ENCODE peak calls at places on chromosomes 11 and 22, in five cellular contexts. One of them, this sample, is unnamed.

GRCh38 chr22:39134366-39135091 is 18.0 kb downstream of the CBX7 start:
- DNase-seq in upper lobe of left lung: peak; percentile 83
- DNase-seq in esophagus muscularis mucosa: no peak
- DNase-seq in adrenal gland: no peak
- DNase-seq in stomach: no peak
- DNase-seq in this sample: no peak

GRCh38 chr22:35587447-35587870 is 29.7 kb downstream of the MB start:
- DNase-seq in upper lobe of left lung: no peak
- DNase-seq in esophagus muscularis mucosa: no peak
- DNase-seq in adrenal gland: no peak
- DNase-seq in stomach: peak; percentile 53
- DNase-seq in this sample: peak; percentile 91

GRCh38 chr11:120517390-120518315 is 6.1 kb downstream of the GRIK4 start:
- DNase-seq in upper lobe of left lung: peak; percentile 58
- DNase-seq in esophagus muscularis mucosa: no peak
- DNase-seq in adrenal gland: no peak
- DNase-seq in stomach: no peak
- DNase-seq in this sample: peak; percentile 37

GRCh38 chr11:74018331-74019005 is 9.6 kb upstream of the UCP3 start:
- DNase-seq in upper lobe of left lung: no peak
- DNase-seq in esophagus muscularis mucosa: peak; percentile 97
- DNase-seq in adrenal gland: peak; percentile 93
- DNase-seq in stomach: peak; percentile 97
- DNase-seq in this sample: peak; percentile 91

GRCh38 chr11:38819986-38820385 is 2221.9 kb upstream of the RAG2 start:
- DNase-seq in upper lobe of left lung: no peak
- DNase-seq in esophagus muscularis mucosa: no peak
- DNase-seq in adrenal gland: no peak
- DNase-seq in stomach: no peak
- DNase-seq in this sample: no peak

GRCh38 chr22:44550666-44551491 is 52.8 kb upstream of the RTL6 start:
- DNase-seq in upper lobe of left lung: peak; percentile 85
- DNase-seq in esophagus muscularis mucosa: no peak
- DNase-seq in adrenal gland: peak; percentile 54
- DNase-seq in stomach: peak; percentile 37
- DNase-seq in this sample: no peak

GRCh38 chr11:31655483-31655882 is 145.9 kb downstream of the ELP4 start:
- DNase-seq in upper lobe of left lung: no peak
- DNase-seq in esophagus muscularis mucosa: no peak
- DNase-seq in adrenal gland: no peak
- DNase-seq in stomach: no peak
- DNase-seq in this sample: no peak

GRCh38 chr11:67179892-67180490 is 60.9 kb downstream of the KDM2A start:
- DNase-seq in upper lobe of left lung: no peak
- DNase-seq in esophagus muscularis mucosa: no peak
- DNase-seq in adrenal gland: no peak
- DNase-seq in stomach: no peak
- DNase-seq in this sample: no peak

GRCh38 chr22:47114813-47115517 is 352.5 kb downstream of the TBC1D22A start:
- DNase-seq in upper lobe of left lung: no peak
- DNase-seq in esophagus muscularis mucosa: no peak
- DNase-seq in adrenal gland: no peak
- DNase-seq in stomach: no peak
- DNase-seq in this sample: no peak

GRCh38 chr11:60872952-60873524 is 5.7 kb downstream of the ZP1 start:
- DNase-seq in upper lobe of left lung: no peak
- DNase-seq in esophagus muscularis mucosa: no peak
- DNase-seq in adrenal gland: peak; percentile 77
- DNase-seq in stomach: peak; percentile 26
- DNase-seq in this sample: no peak

GRCh38 chr11:106156290-106156937 is 79.0 kb downstream of the AASDHPPT start:
- DNase-seq in upper lobe of left lung: no peak
- DNase-seq in esophagus muscularis mucosa: no peak
- DNase-seq in adrenal gland: peak; percentile 21
- DNase-seq in stomach: peak; percentile 34
- DNase-seq in this sample: no peak

GRCh38 chr11:12430351-12430750 is 53.0 kb downstream of the PARVA start:
- DNase-seq in upper lobe of left lung: no peak
- DNase-seq in esophagus muscularis mucosa: peak; percentile 75
- DNase-seq in adrenal gland: no peak
- DNase-seq in stomach: no peak
- DNase-seq in this sample: no peak

GRCh38 chr22:37752189-37753061 is 55.3 kb upstream of the GCAT start:
- DNase-seq in upper lobe of left lung: peak; percentile 90
- DNase-seq in esophagus muscularis mucosa: peak; percentile 96
- DNase-seq in adrenal gland: peak; percentile 94
- DNase-seq in stomach: peak; percentile 93
- DNase-seq in this sample: peak; percentile 89

GRCh38 chr22:49970528-49971231 is 10.1 kb downstream of the PIM3 start:
- DNase-seq in upper lobe of left lung: peak; percentile 93
- DNase-seq in esophagus muscularis mucosa: peak; percentile 99
- DNase-seq in adrenal gland: peak; percentile 99
- DNase-seq in stomach: peak; percentile 96
- DNase-seq in this sample: peak; percentile 97
- H3K27ac ChIP-seq in upper lobe of left lung: peak overlapping the region; percentile 89
- H3K27ac ChIP-seq in esophagus muscularis mucosa: peak overlapping the region; percentile 98
- H3K27ac ChIP-seq in adrenal gland: peak overlapping the region; percentile 96
- H3K27ac ChIP-seq in stomach: peak overlapping the region; percentile 98
- H3K27ac ChIP-seq in this sample: peak overlapping the region; percentile 78

DNA sequence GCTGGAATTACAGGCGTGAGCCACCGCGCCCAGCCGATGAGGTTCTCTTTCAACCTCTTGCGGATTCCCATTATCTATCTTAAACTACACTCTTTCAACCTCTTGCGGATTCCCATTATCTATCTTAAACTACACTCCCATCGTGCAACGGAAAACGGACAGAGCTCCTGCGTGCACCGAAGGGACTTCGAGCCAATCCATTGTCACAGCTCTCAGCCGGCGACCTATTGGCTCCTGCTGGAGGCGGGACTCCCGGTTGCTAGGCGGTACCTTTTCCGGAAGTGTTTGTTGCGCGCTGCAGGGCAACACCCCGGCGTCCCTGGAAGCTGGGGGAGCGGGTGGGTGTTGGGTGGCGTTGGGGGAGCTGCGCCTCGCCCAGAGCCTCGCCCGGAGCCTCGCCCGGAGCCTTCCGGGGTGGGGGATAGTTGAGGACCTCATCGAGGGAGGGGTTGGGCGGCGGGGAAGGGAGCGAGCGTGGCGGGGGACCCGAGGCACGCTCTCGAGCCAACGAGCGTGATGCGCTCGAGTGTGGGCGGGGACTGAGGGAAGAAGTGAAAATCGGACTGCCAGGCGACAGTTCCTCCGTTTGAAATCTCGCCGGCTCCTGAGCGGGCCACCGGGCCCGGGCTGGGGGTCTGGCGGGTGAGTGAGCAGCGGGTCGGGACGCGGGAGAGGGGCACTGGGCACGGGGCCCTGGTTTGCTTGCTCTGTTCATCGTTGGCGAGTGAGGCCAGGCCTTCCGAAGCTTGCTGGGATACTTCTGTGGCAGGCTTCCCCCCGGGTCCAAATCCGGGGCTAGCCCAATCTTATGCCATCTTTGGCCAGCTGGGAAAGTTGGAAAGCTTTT is at the start of gene CEP164:
- DNase-seq in upper lobe of left lung: peak; percentile 95
- DNase-seq in esophagus muscularis mucosa: peak; percentile 99
- DNase-seq in adrenal gland: peak; percentile 98
- DNase-seq in stomach: peak; percentile 95
- DNase-seq in this sample: peak; percentile 94
- TF ChIP-seq POLR2A in upper lobe of left lung: no peak
- TF ChIP-seq POLR2A in esophagus muscularis mucosa: peak; percentile 9
- TF ChIP-seq POLR2A in adrenal gland: peak; percentile 73
- TF ChIP-seq POLR2A in stomach: no peak
- TF ChIP-seq POLR2A in this sample: peak; percentile 47

GRCh38 chr11:57424802-57425564 is 1.9 kb downstream of the SLC43A3 start:
- DNase-seq in upper lobe of left lung: peak; percentile 40
- DNase-seq in esophagus muscularis mucosa: peak; percentile 95
- DNase-seq in adrenal gland: peak; percentile 84
- DNase-seq in stomach: peak; percentile 56
- DNase-seq in this sample: no peak
- H3K27ac ChIP-seq in upper lobe of left lung: peak overlapping the region; percentile 92
- H3K27ac ChIP-seq in esophagus muscularis mucosa: peak overlapping the region; percentile 98
- H3K27ac ChIP-seq in adrenal gland: peak overlapping the region; percentile 96
- H3K27ac ChIP-seq in stomach: peak overlapping the region; percentile 92
- H3K27ac ChIP-seq in this sample: peak overlapping the region; percentile 99

GRCh38 chr11:76419896-76420295 is 24.9 kb upstream of the EMSY start:
- DNase-seq in upper lobe of left lung: no peak
- DNase-seq in esophagus muscularis mucosa: no peak
- DNase-seq in adrenal gland: no peak
- DNase-seq in stomach: no peak
- DNase-seq in this sample: no peak
- TF ChIP-seq POLR2A in upper lobe of left lung: no peak
- TF ChIP-seq POLR2A in esophagus muscularis mucosa: no peak
- TF ChIP-seq POLR2A in adrenal gland: no peak
- TF ChIP-seq POLR2A in stomach: no peak
- TF ChIP-seq POLR2A in this sample: no peak

DNA sequence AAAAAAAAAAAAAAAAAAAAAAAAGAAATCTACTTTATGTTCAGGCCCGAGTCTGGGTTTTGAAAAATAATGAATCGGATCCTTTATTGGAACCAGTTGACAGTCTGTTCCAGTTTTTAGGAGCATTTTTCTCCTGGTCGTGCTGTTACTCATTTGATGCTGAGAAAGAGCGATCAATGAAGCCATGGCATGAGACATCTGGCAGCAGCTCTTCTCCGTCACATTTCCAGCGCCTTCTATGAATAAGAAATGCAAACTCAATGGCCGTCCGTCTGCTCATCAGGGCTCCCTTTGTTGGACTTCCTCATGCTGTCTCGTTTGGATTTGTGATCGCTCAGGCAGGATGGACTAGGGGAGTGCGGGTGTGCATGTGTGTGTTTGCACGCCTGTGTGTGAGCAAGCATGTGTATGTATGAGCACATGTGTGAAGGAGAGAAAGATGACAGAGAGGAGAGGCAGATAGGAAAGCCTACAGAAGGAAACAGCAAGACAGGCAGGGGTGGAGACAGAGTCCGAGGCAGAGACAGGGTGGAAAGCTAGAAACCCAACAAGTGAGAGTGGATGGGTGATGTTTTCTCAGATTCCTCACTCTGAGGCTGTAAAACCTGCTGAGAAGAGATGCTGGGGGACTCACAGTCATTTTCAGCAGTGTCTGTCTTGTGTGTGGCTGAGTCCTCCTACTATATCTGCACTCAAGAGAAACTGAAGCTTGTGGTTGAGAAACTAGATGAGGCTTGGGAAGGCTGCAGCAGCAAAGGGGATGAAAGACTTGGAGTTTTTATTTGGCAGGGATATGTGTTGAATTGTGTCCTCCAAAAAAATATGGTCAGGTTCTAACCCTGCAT is 56.0 kb upstream of the CLMP start:
- DNase-seq in upper lobe of left lung: no peak
- DNase-seq in esophagus muscularis mucosa: no peak
- DNase-seq in adrenal gland: no peak
- DNase-seq in stomach: no peak
- DNase-seq in this sample: no peak
- H3K27ac ChIP-seq in upper lobe of left lung: no peak overlapping the region
- H3K27ac ChIP-seq in esophagus muscularis mucosa: peak overlapping the region; percentile 44
- H3K27ac ChIP-seq in adrenal gland: no peak overlapping the region
- H3K27ac ChIP-seq in stomach: no peak overlapping the region
- H3K27ac ChIP-seq in this sample: no peak overlapping the region

GRCh38 chr11:122727101-122727929 is 71.8 kb downstream of the UBASH3B start:
- DNase-seq in upper lobe of left lung: no peak
- DNase-seq in esophagus muscularis mucosa: no peak
- DNase-seq in adrenal gland: no peak
- DNase-seq in stomach: no peak
- DNase-seq in this sample: no peak
- TF ChIP-seq POLR2A in upper lobe of left lung: no peak
- TF ChIP-seq POLR2A in esophagus muscularis mucosa: no peak
- TF ChIP-seq POLR2A in adrenal gland: no peak
- TF ChIP-seq POLR2A in stomach: no peak
- TF ChIP-seq POLR2A in this sample: no peak

GRCh38 chr11:34653031-34653430 is 32.1 kb downstream of the EHF start:
- DNase-seq in upper lobe of left lung: no peak
- DNase-seq in esophagus muscularis mucosa: no peak
- DNase-seq in adrenal gland: no peak
- DNase-seq in stomach: no peak
- DNase-seq in this sample: no peak
- H3K27ac ChIP-seq in upper lobe of left lung: peak overlapping the region; percentile 52
- H3K27ac ChIP-seq in esophagus muscularis mucosa: no peak overlapping the region
- H3K27ac ChIP-seq in adrenal gland: peak overlapping the region; percentile 85
- H3K27ac ChIP-seq in stomach: peak overlapping the region; percentile 82
- H3K27ac ChIP-seq in this sample: peak overlapping the region; percentile 84

GRCh38 chr11:57167125-57167839 is 14.5 kb upstream of the LRRC55 start:
- DNase-seq in upper lobe of left lung: no peak
- DNase-seq in esophagus muscularis mucosa: no peak
- DNase-seq in adrenal gland: no peak
- DNase-seq in stomach: no peak
- DNase-seq in this sample: no peak

GRCh38 chr11:57175478-57175877 is 6.3 kb upstream of the LRRC55 start:
- DNase-seq in upper lobe of left lung: no peak
- DNase-seq in esophagus muscularis mucosa: no peak
- DNase-seq in adrenal gland: no peak
- DNase-seq in stomach: no peak
- DNase-seq in this sample: no peak

GRCh38 chr11:57174656-57175055 is 7.1 kb upstream of the LRRC55 start:
- DNase-seq in upper lobe of left lung: no peak
- DNase-seq in esophagus muscularis mucosa: no peak
- DNase-seq in adrenal gland: no peak
- DNase-seq in stomach: no peak
- DNase-seq in this sample: no peak

GRCh38 chr11:57172031-57172430 is 9.7 kb upstream of the LRRC55 start:
- DNase-seq in upper lobe of left lung: no peak
- DNase-seq in esophagus muscularis mucosa: no peak
- DNase-seq in adrenal gland: no peak
- DNase-seq in stomach: no peak
- DNase-seq in this sample: no peak
- TF ChIP-seq POLR2A in upper lobe of left lung: no peak
- TF ChIP-seq POLR2A in esophagus muscularis mucosa: no peak
- TF ChIP-seq POLR2A in adrenal gland: no peak
- TF ChIP-seq POLR2A in stomach: no peak
- TF ChIP-seq POLR2A in this sample: no peak

GRCh38 chr11:108587109-108587508 is 6.5 kb downstream of the EXPH5 start:
- DNase-seq in upper lobe of left lung: no peak
- DNase-seq in esophagus muscularis mucosa: no peak
- DNase-seq in adrenal gland: no peak
- DNase-seq in stomach: no peak
- DNase-seq in this sample: no peak

GRCh38 chr11:108586600-108586999 is 7.0 kb downstream of the EXPH5 start:
- DNase-seq in upper lobe of left lung: no peak
- DNase-seq in esophagus muscularis mucosa: no peak
- DNase-seq in adrenal gland: no peak
- DNase-seq in stomach: no peak
- DNase-seq in this sample: no peak

GRCh38 chr11:108588287-108588686 is 5.3 kb downstream of the EXPH5 start:
- DNase-seq in upper lobe of left lung: no peak
- DNase-seq in esophagus muscularis mucosa: no peak
- DNase-seq in adrenal gland: no peak
- DNase-seq in stomach: no peak
- DNase-seq in this sample: no peak

GRCh38 chr11:108591893-108592292 is 1.7 kb downstream of the EXPH5 start:
- DNase-seq in upper lobe of left lung: no peak
- DNase-seq in esophagus muscularis mucosa: no peak
- DNase-seq in adrenal gland: no peak
- DNase-seq in stomach: no peak
- DNase-seq in this sample: no peak

GRCh38 chr11:108589136-108589535 is 4.4 kb downstream of the EXPH5 start:
- DNase-seq in upper lobe of left lung: no peak
- DNase-seq in esophagus muscularis mucosa: no peak
- DNase-seq in adrenal gland: no peak
- DNase-seq in stomach: no peak
- DNase-seq in this sample: no peak
- H3K27ac ChIP-seq in upper lobe of left lung: no peak overlapping the region
- H3K27ac ChIP-seq in esophagus muscularis mucosa: no peak overlapping the region
- H3K27ac ChIP-seq in adrenal gland: no peak overlapping the region
- H3K27ac ChIP-seq in stomach: no peak overlapping the region
- H3K27ac ChIP-seq in this sample: no peak overlapping the region

This sample was measured in breast epithelium.